ENCODE peak calls at places on chromosomes 1 and 21, in seven cellular contexts. Y is CD4-positive, alpha-beta T cell; U is effector memory CD8-positive, alpha-beta T cell; K is A172; V is RPMI8226; P is GM04503; W is midbrain. O is an unnamed sample.
A peak's percentile ranks its signal among the peaks of the same experiment; 100 is the strongest.

GRCh38 chr1:99176753-99177152 is 87.5 kb upstream of the PLPPR4 start:
- DNase-seq in K (no peak), Y (no peak), U (no peak), W (no peak), P (no peak), V (no peak), O (no peak)

GRCh38 chr1:111706921-111707320 is 32.3 kb downstream of the INKA2 start:
- DNase-seq in U (no peak), P (no peak), Y (no peak), K (no peak), W (no peak), V (no peak), O (no peak)

GRCh38 chr1:234645474-234645953 is 35.5 kb upstream of the IRF2BP2 start:
- DNase-seq in K (no peak), Y (no peak), V (no peak), U (no peak), W (no peak), P (no peak), O (no peak)

GRCh38 chr1:243926803-243927245 is 76.8 kb upstream of the AKT3 start:
- DNase-seq in U (no peak), W (no peak), V (no peak), Y (no peak), P (peak; percentile 89), K (peak; percentile 98), O (peak; percentile 86)

GRCh38 chr1:27992271-27992670 is 32.5 kb downstream of the XKR8 start:
- DNase-seq in U (peak; percentile 31), P (no peak), K (no peak), W (no peak), Y (peak; percentile 48), V (no peak), O (no peak)

GRCh38 chr1:236155841-236156503 is 13.6 kb downstream of the GPR137B start:
- DNase-seq in V (no peak), U (no peak), W (no peak), K (no peak), P (no peak), Y (no peak), O (no peak)

GRCh38 chr21:42233067-42233981 is 14.4 kb downstream of the ABCG1 start:
- DNase-seq in K (peak; percentile 26), W (peak; percentile 53), Y (peak; percentile 85), V (peak; percentile 96), P (no peak), U (peak; percentile 84), O (no peak)

GRCh38 chr1:8670371-8670818 is 147.0 kb downstream of the RERE start:
- DNase-seq in V (no peak), W (no peak), U (no peak), Y (no peak), K (no peak), P (no peak), O (no peak)

GRCh38 chr1:41890841-41891311 is 27.8 kb downstream of the HIVEP3 start:
- DNase-seq in W (peak; percentile 13), K (peak; percentile 73), U (no peak), V (no peak), P (no peak), Y (no peak), O (no peak)

GRCh38 chr1:243407284-243408018 is 151.6 kb downstream of the SDCCAG8 start:
- DNase-seq in V (no peak), K (peak; percentile 46), P (peak; percentile 31), W (no peak), Y (no peak), U (no peak), O (no peak)

GRCh38 chr1:240031009-240031408 is 60.7 kb upstream of the FMN2 start:
- DNase-seq in P (peak; percentile 98), K (peak; percentile 98), V (no peak), W (no peak), Y (no peak), U (no peak), O (peak; percentile 95)

GRCh38 chr1:109823543-109824348 is 60.0 kb upstream of the EPS8L3 start:
- DNase-seq in Y (no peak), K (peak; percentile 55), V (no peak), W (peak; percentile 10), P (no peak), U (no peak), O (no peak)

GRCh38 chr1:31579374-31579773 is 3.1 kb downstream of the TINAGL1 start:
- DNase-seq in U (no peak), K (no peak), P (no peak), Y (no peak), W (no peak), V (no peak), O (no peak)

GRCh38 chr1:99279525-99279924 is 15.2 kb downstream of the PLPPR4 start:
- DNase-seq in P (no peak), U (no peak), Y (no peak), W (no peak), K (no peak), V (no peak), O (no peak)

GRCh38 chr21:42515708-42516502 is 2.3 kb downstream of the SLC37A1 start:
- DNase-seq in V (no peak), W (peak; percentile 34), Y (no peak), P (no peak), U (no peak), K (no peak), O (no peak)

GRCh38 chr1:44677201-44677520 is 2.6 kb downstream of the ARMH1 start:
- DNase-seq in V (peak; percentile 76), P (peak; percentile 36), K (peak; percentile 42), W (peak; percentile 13), U (no peak), Y (no peak), O (no peak)

GRCh38 chr1:192516776-192517297 is 58.7 kb upstream of the RGS1 start:
- DNase-seq in P (no peak), V (peak; percentile 46), U (peak; percentile 43), Y (peak; percentile 28), W (peak; percentile 24), K (no peak), O (peak; percentile 26)

GRCh38 chr1:2098839-2099785 is 48.9 kb downstream of the PRKCZ start:
- DNase-seq in V (no peak), K (no peak), W (peak; percentile 87), U (no peak), Y (no peak), P (no peak), O (no peak)

GRCh38 chr21:42080788-42081083 is 9.6 kb downstream of the UMODL1 start:
- DNase-seq in P (peak; percentile 86), K (no peak), Y (no peak), W (no peak), V (no peak), U (no peak), O (no peak)

GRCh38 chr1:47684518-47684917 is 246.7 kb downstream of the FOXD2 start:
- DNase-seq in P (no peak), V (no peak), K (no peak), U (no peak), W (no peak), Y (no peak), O (no peak)

GRCh38 chr1:177228721-177229088 is 57.9 kb downstream of the BRINP2 start:
- DNase-seq in P (no peak), U (no peak), W (no peak), V (no peak), Y (no peak), K (no peak), O (peak; percentile 74)

GRCh38 chr1:185207178-185207577 is 50.2 kb downstream of the SWT1 start:
- DNase-seq in V (no peak), P (no peak), Y (no peak), U (no peak), W (no peak), K (no peak), O (no peak)

O was measured in kidney epithelial cell.